ENCODE peak calls at places on chromosomes 4 and X, in six cellular contexts. One of them, this sample, is unnamed.

GRCh38 chr4:165540206-165540865 is 161.5 kb downstream of the CPE start:
- DNase-seq in A549: no peak
- DNase-seq in activated B cell treated with CpG ODN at 0.5 μM for 24 hours: no peak
- DNase-seq in astrocyte: no peak
- DNase-seq in endothelial cell: no peak
- DNase-seq in sigmoid colon: no peak
- DNase-seq in this sample: no peak

GRCh38 chr4:7335363-7336066 is 99.2 kb downstream of the PSAPL1 start:
- DNase-seq in A549: peak
- DNase-seq in activated B cell treated with CpG ODN at 0.5 μM for 24 hours: no peak
- DNase-seq in astrocyte: no peak
- DNase-seq in endothelial cell: peak
- DNase-seq in sigmoid colon: no peak
- DNase-seq in this sample: peak

GRCh38 chrX:41350976-41351569 is 17.1 kb downstream of the DDX3X start:
- DNase-seq in A549: peak
- DNase-seq in activated B cell treated with CpG ODN at 0.5 μM for 24 hours: no peak
- DNase-seq in astrocyte: no peak
- DNase-seq in endothelial cell: no peak
- DNase-seq in sigmoid colon: no peak
- DNase-seq in this sample: no peak

GRCh38 chr4:88964450-88964849 is 92.5 kb downstream of the FAM13A start:
- DNase-seq in A549: peak
- DNase-seq in activated B cell treated with CpG ODN at 0.5 μM for 24 hours: no peak
- DNase-seq in astrocyte: peak
- DNase-seq in endothelial cell: no peak
- DNase-seq in sigmoid colon: no peak
- DNase-seq in this sample: no peak

GRCh38 chrX:15430584-15430983 is 46.4 kb upstream of the VEGFD start:
- DNase-seq in A549: no peak
- DNase-seq in activated B cell treated with CpG ODN at 0.5 μM for 24 hours: no peak
- DNase-seq in astrocyte: no peak
- DNase-seq in endothelial cell: no peak
- DNase-seq in sigmoid colon: no peak
- DNase-seq in this sample: no peak

GRCh38 chrX:115339441-115340025 is 50.0 kb downstream of the LUZP4 start:
- DNase-seq in A549: no peak
- DNase-seq in activated B cell treated with CpG ODN at 0.5 μM for 24 hours: no peak
- DNase-seq in astrocyte: peak
- DNase-seq in endothelial cell: no peak
- DNase-seq in sigmoid colon: no peak
- DNase-seq in this sample: no peak

GRCh38 chr4:67549123-67549522 is 3.8 kb upstream of the CENPC start:
- DNase-seq in A549: peak
- DNase-seq in activated B cell treated with CpG ODN at 0.5 μM for 24 hours: no peak
- DNase-seq in astrocyte: peak
- DNase-seq in endothelial cell: no peak
- DNase-seq in sigmoid colon: no peak
- DNase-seq in this sample: no peak

GRCh38 chr4:72326692-72327632 is 242.1 kb downstream of the ADAMTS3 start:
- DNase-seq in A549: peak
- DNase-seq in activated B cell treated with CpG ODN at 0.5 μM for 24 hours: no peak
- DNase-seq in astrocyte: peak
- DNase-seq in endothelial cell: no peak
- DNase-seq in sigmoid colon: no peak
- DNase-seq in this sample: no peak

GRCh38 chr4:139890810-139891209 is 225.2 kb downstream of the MGST2 start:
- DNase-seq in A549: no peak
- DNase-seq in activated B cell treated with CpG ODN at 0.5 μM for 24 hours: no peak
- DNase-seq in astrocyte: peak
- DNase-seq in endothelial cell: no peak
- DNase-seq in sigmoid colon: no peak
- DNase-seq in this sample: no peak

GRCh38 chr4:95732061-95732460 is 107.8 kb upstream of the PDHA2 start:
- DNase-seq in A549: peak
- DNase-seq in activated B cell treated with CpG ODN at 0.5 μM for 24 hours: no peak
- DNase-seq in astrocyte: peak
- DNase-seq in endothelial cell: no peak
- DNase-seq in sigmoid colon: no peak
- DNase-seq in this sample: no peak

GRCh38 chr4:170139764-170140163 is 50.0 kb upstream of the AADAT start:
- DNase-seq in A549: no peak
- DNase-seq in activated B cell treated with CpG ODN at 0.5 μM for 24 hours: no peak
- DNase-seq in astrocyte: peak
- DNase-seq in endothelial cell: no peak
- DNase-seq in sigmoid colon: no peak
- DNase-seq in this sample: no peak

GRCh38 chr4:24224446-24224845 is 334.6 kb upstream of the PPARGC1A start:
- DNase-seq in A549: peak
- DNase-seq in activated B cell treated with CpG ODN at 0.5 μM for 24 hours: no peak
- DNase-seq in astrocyte: no peak
- DNase-seq in endothelial cell: no peak
- DNase-seq in sigmoid colon: no peak
- DNase-seq in this sample: no peak

GRCh38 chr4:77618383-77619241 is 13.0 kb downstream of the CXCL13 start:
- DNase-seq in A549: peak
- DNase-seq in activated B cell treated with CpG ODN at 0.5 μM for 24 hours: peak
- DNase-seq in astrocyte: peak
- DNase-seq in endothelial cell: peak
- DNase-seq in sigmoid colon: peak
- DNase-seq in this sample: peak

GRCh38 chr4:144621681-144622080 is 24.3 kb upstream of the HHIP start:
- DNase-seq in A549: no peak
- DNase-seq in activated B cell treated with CpG ODN at 0.5 μM for 24 hours: no peak
- DNase-seq in astrocyte: no peak
- DNase-seq in endothelial cell: no peak
- DNase-seq in sigmoid colon: no peak
- DNase-seq in this sample: no peak
- TF ChIP-seq CTCF in A549: no peak
- TF ChIP-seq CTCF in activated B cell treated with CpG ODN at 0.5 μM for 24 hours: no peak
- TF ChIP-seq CTCF in astrocyte: no peak
- TF ChIP-seq CTCF in endothelial cell: no peak
- TF ChIP-seq CTCF in sigmoid colon: no peak
- TF ChIP-seq CTCF in this sample: no peak

GRCh38 chrX:1477801-1478458 is 25.2 kb upstream of the ASMTL start:
- DNase-seq in A549: no peak
- DNase-seq in activated B cell treated with CpG ODN at 0.5 μM for 24 hours: peak
- DNase-seq in astrocyte: no peak
- DNase-seq in endothelial cell: no peak
- DNase-seq in sigmoid colon: peak
- DNase-seq in this sample: no peak
- TF ChIP-seq CTCF in A549: no peak
- TF ChIP-seq CTCF in activated B cell treated with CpG ODN at 0.5 μM for 24 hours: no peak
- TF ChIP-seq CTCF in astrocyte: no peak
- TF ChIP-seq CTCF in endothelial cell: no peak
- TF ChIP-seq CTCF in sigmoid colon: no peak
- TF ChIP-seq CTCF in this sample: no peak

DNA sequence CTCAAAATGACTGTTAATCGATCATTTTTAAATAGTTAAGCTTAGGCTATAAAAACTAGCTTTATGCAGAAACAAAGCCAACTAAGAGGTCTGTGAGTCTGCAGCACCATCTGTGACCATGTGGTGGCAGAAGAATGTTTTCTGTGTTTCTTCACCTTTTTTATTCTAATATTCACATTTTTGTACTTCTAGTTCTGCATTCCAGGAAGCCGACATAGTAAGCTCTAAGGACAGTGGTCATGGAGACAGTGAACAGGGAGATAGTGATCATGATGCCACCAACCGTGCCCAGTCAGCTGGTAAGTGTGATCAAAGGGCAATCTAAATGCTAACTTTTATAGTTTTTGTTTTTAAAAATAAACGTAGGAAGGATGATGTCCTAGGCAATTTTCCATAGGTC is 5.6 kb downstream of the PCDH10 start:
- DNase-seq in A549: peak
- DNase-seq in activated B cell treated with CpG ODN at 0.5 μM for 24 hours: no peak
- DNase-seq in astrocyte: peak
- DNase-seq in endothelial cell: peak
- DNase-seq in sigmoid colon: no peak
- DNase-seq in this sample: no peak
- TF ChIP-seq CTCF in A549: peak
- TF ChIP-seq CTCF in activated B cell treated with CpG ODN at 0.5 μM for 24 hours: no peak
- TF ChIP-seq CTCF in astrocyte: peak
- TF ChIP-seq CTCF in endothelial cell: peak
- TF ChIP-seq CTCF in sigmoid colon: peak
- TF ChIP-seq CTCF in this sample: peak

GRCh38 chr4:114509340-114509739 is 89.3 kb upstream of the UGT8 start:
- DNase-seq in A549: no peak
- DNase-seq in activated B cell treated with CpG ODN at 0.5 μM for 24 hours: no peak
- DNase-seq in astrocyte: no peak
- DNase-seq in endothelial cell: no peak
- DNase-seq in sigmoid colon: no peak
- DNase-seq in this sample: no peak
- TF ChIP-seq CTCF in A549: no peak
- TF ChIP-seq CTCF in activated B cell treated with CpG ODN at 0.5 μM for 24 hours: no peak
- TF ChIP-seq CTCF in astrocyte: no peak
- TF ChIP-seq CTCF in endothelial cell: no peak
- TF ChIP-seq CTCF in sigmoid colon: no peak
- TF ChIP-seq CTCF in this sample: no peak